ENCODE peak calls at places on chromosomes 6 and 20, in four cellular contexts. A is A549, I is HepG2, Q is IMR-90. Z is an unnamed sample.

GRCh38 chr6:108944058-108944457 is 95.8 kb downstream of the ARMC2 start:
- DNase-seq in I (no peak), Q (no peak), A (no peak), Z (no peak)

GRCh38 chr20:23637282-23638221 is at the start of gene CST3:
- DNase-seq in I (peak), Q (peak), A (peak), Z (peak)

GRCh38 chr20:54284928-54285704 is 77.2 kb downstream of the PFDN4 start:
- DNase-seq in Q (peak), I (no peak), A (no peak), Z (no peak)

GRCh38 chr6:43359381-43359780 is 10.1 kb downstream of the ZNF318 start:
- DNase-seq in A (no peak), Q (peak), I (no peak), Z (no peak)

GRCh38 chr6:111550953-111551352 is 54.7 kb downstream of the TRAF3IP2 start:
- DNase-seq in I (no peak), A (no peak), Q (no peak), Z (no peak)

GRCh38 chr6:168012431-168013249 is 15.2 kb downstream of the KIF25 start:
- DNase-seq in I (no peak), Q (no peak), A (no peak), Z (no peak)

GRCh38 chr6:85385636-85386315 is 64.1 kb upstream of the NT5E start:
- DNase-seq in Q (no peak), I (no peak), A (no peak), Z (no peak)

GRCh38 chr20:44442298-44443070 is 33.2 kb upstream of the TTPAL start:
- DNase-seq in Q (no peak), I (no peak), A (no peak), Z (no peak)

GRCh38 chr6:44917430-44917829 is 410.7 kb upstream of the RUNX2 start:
- DNase-seq in I (no peak), A (no peak), Q (peak), Z (no peak)

GRCh38 chr6:158713469-158713868 is 63.6 kb downstream of the SYTL3 start:
- DNase-seq in I (no peak), A (no peak), Q (no peak), Z (no peak)

GRCh38 chr20:2800590-2801458 is at the start of gene CPXM1:
- DNase-seq in I (peak), Q (no peak), A (no peak), Z (peak)

GRCh38 chr6:133632906-133633305 is 256.0 kb upstream of the TCF21 start:
- DNase-seq in I (no peak), Q (no peak), A (no peak), Z (no peak)

GRCh38 chr6:76861403-76861802 is 601.9 kb downstream of the HTR1B start:
- DNase-seq in A (no peak), I (peak), Q (no peak), Z (peak)

GRCh38 chr6:155461636-155462035 is 6.0 kb upstream of the NOX3 start:
- DNase-seq in A (no peak), I (no peak), Q (peak), Z (no peak)

GRCh38 chr6:131199568-131200272 is 64.5 kb downstream of the AKAP7 start:
- DNase-seq in I (peak), Q (peak), A (no peak), Z (peak)

GRCh38 chr6:53309059-53309896 is 39.5 kb downstream of the ELOVL5 start:
- DNase-seq in I (peak), Q (peak), A (no peak), Z (peak)
- TF ChIP-seq RFX5 in I (no peak), Q (no peak), A (no peak), Z (no peak)

GRCh38 chr20:33687370-33687915 is 1.3 kb upstream of the E2F1 start:
- DNase-seq in Q (no peak), I (no peak), A (no peak), Z (no peak)

GRCh38 chr20:33686984-33687366 is 790 bp upstream of the E2F1 start:
- DNase-seq in Q (no peak), A (no peak), I (no peak), Z (no peak)

GRCh38 chr20:33684533-33685327 is 1.5 kb downstream of the E2F1 start:
- DNase-seq in Q (no peak), I (no peak), A (no peak), Z (peak)

GRCh38 chr20:33686008-33686983 is at the start of gene E2F1:
- DNase-seq in Q (peak), I (peak), A (peak), Z (peak)

DNA sequence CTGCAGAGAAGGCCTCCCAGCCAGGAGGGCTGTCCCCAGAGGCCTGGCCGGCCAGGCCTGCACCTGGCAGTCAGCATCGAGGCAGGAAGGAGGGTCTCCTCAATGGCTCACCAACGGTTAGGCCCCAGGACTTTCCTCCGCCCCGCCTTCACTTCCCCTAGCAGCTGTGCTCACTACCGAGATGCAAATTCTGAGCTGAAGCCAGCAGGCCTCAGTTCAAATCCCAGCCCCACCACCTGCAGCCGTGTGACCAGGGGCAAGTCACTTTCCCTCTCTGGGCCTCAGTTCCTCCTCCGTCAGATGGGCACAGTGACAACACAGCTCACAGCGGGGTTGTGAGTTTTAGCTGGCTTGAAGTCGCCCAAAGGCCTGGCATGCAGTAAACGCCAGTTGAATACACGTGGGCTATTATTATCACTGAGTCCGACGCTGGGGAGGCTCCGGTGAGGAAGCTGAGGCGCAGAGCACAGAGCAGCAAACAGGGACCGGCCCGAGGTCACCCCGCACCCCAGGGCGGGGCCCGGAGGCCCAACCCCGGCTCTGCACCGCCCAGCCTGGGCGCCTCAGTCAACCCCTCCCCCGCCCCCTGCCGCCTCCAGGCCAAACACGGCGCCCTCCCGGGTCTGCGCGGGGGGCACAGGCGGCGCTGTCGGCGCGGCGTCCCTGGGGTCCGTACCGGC is 717 bp downstream of the E2F1 start:
- DNase-seq in A (no peak), Q (no peak), I (peak), Z (peak)
- TF ChIP-seq RFX5 in A (no peak), Q (no peak), I (no peak), Z (no peak)

GRCh38 chr20:51759769-51760510 is 8.2 kb downstream of the ATP9A start:
- DNase-seq in A (no peak), I (peak), Q (no peak), Z (no peak)

GRCh38 chr20:51767018-51767866 is 948 bp downstream of the ATP9A start:
- DNase-seq in A (peak), I (peak), Q (no peak), Z (peak)

GRCh38 chr20:51760905-51761544 is 7.2 kb downstream of the ATP9A start:
- DNase-seq in A (no peak), I (peak), Q (peak), Z (no peak)

GRCh38 chr20:51767867-51768758 is at the start of gene ATP9A:
- DNase-seq in A (no peak), I (no peak), Q (peak), Z (peak)

GRCh38 chr20:51763965-51764602 is 4.1 kb downstream of the ATP9A start:
- DNase-seq in A (no peak), Q (peak), I (no peak), Z (no peak)
- TF ChIP-seq RFX5 in A (no peak), Q (no peak), I (no peak), Z (no peak)

GRCh38 chr6:166988674-166989201 is 10.5 kb upstream of the CEP43 start:
- DNase-seq in I (no peak), Q (no peak), A (no peak), Z (no peak)

GRCh38 chr6:166987448-166987847 is 11.7 kb upstream of the CEP43 start:
- DNase-seq in Q (no peak), I (peak), A (no peak), Z (no peak)

GRCh38 chr6:166987930-166988329 is 11.3 kb upstream of the CEP43 start:
- DNase-seq in Q (no peak), I (no peak), A (no peak), Z (no peak)

GRCh38 chr6:166989427-166990034 is 9.7 kb upstream of the CEP43 start:
- DNase-seq in Q (peak), A (no peak), I (peak), Z (peak)
- TF ChIP-seq RFX5 in Q (no peak), A (no peak), I (no peak), Z (no peak)

DNA sequence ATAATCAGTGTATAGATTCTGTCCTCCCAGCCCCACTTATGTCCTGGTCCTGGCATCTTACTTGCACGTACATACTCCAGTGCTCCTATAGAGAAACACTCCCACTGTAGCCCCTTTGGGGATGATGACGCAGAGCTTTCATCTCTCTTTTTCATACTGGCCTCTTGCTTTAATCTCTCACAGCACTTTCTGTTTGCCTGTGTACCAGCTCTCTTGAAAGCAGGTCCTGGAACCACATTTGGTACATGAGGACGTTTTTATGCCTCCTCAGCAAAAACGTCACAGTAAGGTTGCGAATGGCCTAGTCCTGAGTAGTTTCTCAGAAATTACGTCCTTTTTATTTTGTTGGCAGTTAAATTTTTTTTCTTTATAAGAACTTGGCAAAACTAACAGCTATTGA is 10.8 kb downstream of the L3MBTL3 start:
- DNase-seq in A (no peak), Q (no peak), I (no peak), Z (no peak)
- TF ChIP-seq RFX5 in A (no peak), Q (no peak), I (no peak), Z (no peak)

GRCh38 chr20:46004813-46005505 is 3.7 kb upstream of the MMP9 start:
- DNase-seq in I (no peak), A (no peak), Q (no peak), Z (no peak)
- TF ChIP-seq RFX5 in I (no peak), A (no peak), Q (no peak), Z (no peak)

Z was measured in SK-N-SH.